ENCODE peak calls at places on chromosomes 3 and 15, in eight cellular contexts. A is ovary, J is caudate nucleus, O is hepatocyte, W is uterus, U is PC-3, E is fibroblast of pulmonary artery, G is NCI-H748 treated with DMSO at 0.1 percent for 48 hours. M is an unnamed sample.

GRCh38 chr3:46899151-46900006 is 21.9 kb downstream of the PTH1R start:
- DNase-seq in A (no peak), G (no peak), U (no peak), W (no peak), E (no peak), J (no peak), O (no peak), M (no peak)

GRCh38 chr3:152505926-152506325 is 237.2 kb downstream of the MBNL1 start:
- DNase-seq in U (no peak), G (no peak), J (peak), O (no peak), E (no peak), A (no peak), W (no peak), M (no peak)

GRCh38 chr3:4778119-4778518 is 201.1 kb upstream of the BHLHE40 start:
- DNase-seq in A (no peak), U (no peak), W (no peak), O (no peak), E (no peak), G (no peak), J (no peak), M (no peak)

GRCh38 chr3:104396974-104397669 is 969.6 kb upstream of the ALCAM start:
- DNase-seq in U (peak), E (peak), G (no peak), O (no peak), A (no peak), W (no peak), J (no peak), M (no peak)

GRCh38 chr15:68729789-68730201 is 90.9 kb downstream of the ANP32A start:
- DNase-seq in U (no peak), W (peak), E (peak), G (no peak), A (no peak), O (no peak), J (no peak), M (no peak)

GRCh38 chr3:98827221-98827620 is 64.1 kb downstream of the ST3GAL6 start:
- DNase-seq in O (no peak), G (no peak), A (no peak), U (no peak), J (no peak), E (no peak), W (no peak), M (no peak)

GRCh38 chr3:99532246-99532645 is 106.1 kb upstream of the COL8A1 start:
- DNase-seq in O (peak), U (peak), A (no peak), J (no peak), W (peak), E (peak), G (no peak), M (no peak)

GRCh38 chr3:59482001-59482400 is 432.2 kb upstream of the CFAP20DC start:
- DNase-seq in G (no peak), A (no peak), E (no peak), W (no peak), O (no peak), J (no peak), U (peak), M (no peak)

GRCh38 chr3:29186131-29186599 is 94.7 kb upstream of the RBMS3 start:
- DNase-seq in A (no peak), G (no peak), J (no peak), E (peak), O (no peak), U (peak), W (no peak), M (no peak)

GRCh38 chr15:71294636-71295241 is 179.5 kb downstream of the THSD4 start:
- DNase-seq in G (no peak), W (peak), O (no peak), A (no peak), U (peak), J (no peak), E (peak), M (no peak)

GRCh38 chr3:43288366-43288765 is 2.0 kb downstream of the SNRK start:
- DNase-seq in W (no peak), A (no peak), E (peak), G (no peak), O (no peak), U (peak), J (no peak), M (no peak)

GRCh38 chr3:50263443-50264388 is 5.2 kb upstream of the SEMA3B start:
- DNase-seq in W (no peak), O (no peak), A (peak), J (no peak), E (no peak), G (no peak), U (no peak), M (no peak)

GRCh38 chr15:55879181-55879580 is 114.2 kb downstream of the NEDD4 start:
- DNase-seq in A (no peak), O (no peak), J (no peak), U (no peak), W (no peak), G (no peak), E (peak), M (no peak)

GRCh38 chr15:80888846-80889245 is 100.8 kb downstream of the MESD start:
- DNase-seq in J (no peak), W (no peak), G (no peak), U (no peak), A (no peak), E (no peak), O (no peak), M (no peak)

GRCh38 chr3:151008699-151009098 is 36.2 kb upstream of the CLRN1 start:
- DNase-seq in J (no peak), O (peak), W (no peak), E (peak), G (no peak), U (peak), A (no peak), M (peak)

GRCh38 chr3:120344349-120344748 is 4.8 kb downstream of the LRRC58 start:
- DNase-seq in A (no peak), U (peak), J (no peak), W (no peak), O (no peak), G (no peak), E (peak), M (no peak)

GRCh38 chr15:51359981-51360380 is 18.5 kb downstream of the GLDN start:
- DNase-seq in W (no peak), O (no peak), J (no peak), E (no peak), G (no peak), A (no peak), U (no peak), M (no peak)

GRCh38 chr15:37100109-37100873 is at the start of gene MEIS2:
- DNase-seq in U (peak), A (peak), W (peak), G (peak), E (peak), J (peak), O (peak), M (peak)

GRCh38 chr3:21326704-21327103 is 424.3 kb downstream of the ZNF385D start:
- DNase-seq in W (no peak), A (no peak), J (no peak), O (no peak), E (peak), U (no peak), G (no peak), M (no peak)

GRCh38 chr15:61889706-61890105 is 170.5 kb downstream of the VPS13C start:
- DNase-seq in J (no peak), E (no peak), U (peak), A (no peak), W (no peak), O (no peak), G (no peak), M (no peak)

GRCh38 chr3:197083486-197083885 is 53.9 kb upstream of the MELTF start:
- DNase-seq in G (no peak), W (peak), U (peak), O (peak), E (peak), J (no peak), A (no peak), M (no peak)

GRCh38 chr3:94069242-94069813 is 6.5 kb downstream of the NSUN3 start:
- DNase-seq in E (peak), G (no peak), W (no peak), A (no peak), O (no peak), U (peak), J (no peak), M (no peak)

GRCh38 chr15:90558182-90558581 is 28.5 kb downstream of the CRTC3 start:
- DNase-seq in O (peak), W (peak), E (no peak), J (no peak), G (no peak), U (no peak), A (no peak), M (no peak)

GRCh38 chr3:107988464-107989156 is 102.2 kb downstream of the CD47 start:
- DNase-seq in G (no peak), W (no peak), U (peak), O (peak), A (peak), J (no peak), E (peak), M (no peak)

GRCh38 chr3:55817177-55817576 is 330.1 kb upstream of the WNT5A start:
- DNase-seq in E (no peak), G (no peak), U (no peak), J (no peak), A (no peak), W (no peak), O (no peak), M (no peak)

GRCh38 chr3:30660656-30661055 is 54.3 kb downstream of the TGFBR2 start:
- DNase-seq in W (no peak), J (no peak), U (no peak), A (no peak), O (no peak), E (no peak), G (no peak), M (no peak)

M was measured in NCI-H526 treated with DMSO at 0.1 percent for 48 hours.